ENCODE peak calls at places on chromosomes 3 and 15, in ten cellular contexts. S is neural progenitor cell; P is adrenal gland; B is endothelial cell of umbilical vein; F is IMR-90; Q is colonic mucosa; I is CD8-positive, alpha-beta memory T cell; Z is aorta; M is body of pancreas; L is Caco-2. G is an unnamed sample. For H3K9me3, the result is how much of the 10 kb centered on the place peaks cover.

GRCh38 chr15:49815506-49815905 is 194.7 kb downstream of the DTWD1 start:
- DNase-seq in S (no peak), P (no peak), B (no peak), F (no peak), Q (no peak), I (no peak), Z (no peak), M (no peak), L (no peak), G (no peak)

GRCh38 chr15:45863881-45864580 is 229.2 kb downstream of the SQOR start:
- DNase-seq in S (no peak), P (no peak), B (no peak), F (no peak), Q (no peak), I (no peak), Z (no peak), M (peak), L (peak), G (no peak)

GRCh38 chr15:68418611-68419161 is 13.3 kb downstream of the ITGA11 start:
- DNase-seq in S (no peak), P (no peak), B (peak), F (peak), Q (peak), I (no peak), Z (no peak), M (no peak), L (no peak), G (no peak)

GRCh38 chr3:42450567-42450966 is 40.2 kb upstream of the LYZL4 start:
- DNase-seq in S (no peak), P (no peak), B (no peak), F (no peak), Q (no peak), I (no peak), Z (no peak), M (no peak), L (no peak), G (no peak)

GRCh38 chr3:48407542-48408099 is 22.3 kb downstream of the PLXNB1 start:
- DNase-seq in S (no peak), P (no peak), B (no peak), F (no peak), Q (no peak), I (no peak), Z (peak), M (peak), L (peak), G (no peak)

GRCh38 chr3:187183210-187183862 is 13.9 kb upstream of the RTP1 start:
- DNase-seq in S (peak), P (no peak), B (no peak), F (no peak), Q (no peak), I (no peak), Z (no peak), M (no peak), L (no peak), G (no peak)

GRCh38 chr3:197322149-197322548 is 23.7 kb upstream of the DLG1 start:
- DNase-seq in S (no peak), P (no peak), B (no peak), F (no peak), Q (no peak), I (no peak), Z (no peak), M (no peak), L (no peak), G (no peak)

GRCh38 chr3:49454457-49454856 is 15.6 kb upstream of the DAG1 start:
- DNase-seq in S (peak), P (no peak), B (no peak), F (no peak), Q (no peak), I (no peak), Z (no peak), M (peak), L (peak), G (no peak)

GRCh38 chr15:44782516-44782915 is 46.2 kb downstream of the TRIM69 start:
- DNase-seq in S (no peak), P (no peak), B (no peak), F (no peak), Q (no peak), I (no peak), Z (no peak), M (no peak), L (no peak), G (no peak)

GRCh38 chr3:4904801-4905695 is 74.2 kb upstream of the BHLHE40 start:
- DNase-seq in S (no peak), P (no peak), B (peak), F (peak), Q (peak), I (no peak), Z (no peak), M (peak), L (no peak), G (no peak)

GRCh38 chr3:33438284-33438668 is 1.9 kb downstream of the UBP1 start:
- DNase-seq in S (peak), P (no peak), B (peak), F (peak), Q (no peak), I (no peak), Z (no peak), M (peak), L (no peak), G (no peak)

GRCh38 chr15:84629033-84629432 is 25.1 kb downstream of the WDR73 start:
- DNase-seq in S (no peak), P (no peak), B (no peak), F (no peak), Q (no peak), I (no peak), Z (no peak), M (no peak), L (no peak), G (no peak)
- H3K9me3 ChIP-seq in S (under half), P (under half), B (under half), F (under half), Q (under half), I (under half), Z (under half), M (under half), L (under half), G (under half)

GRCh38 chr3:26346497-26346896 is 276.1 kb upstream of the LRRC3B start:
- DNase-seq in S (no peak), P (no peak), B (no peak), F (no peak), Q (no peak), I (no peak), Z (no peak), M (no peak), L (no peak), G (no peak)
- H3K9me3 ChIP-seq in S (under half), P (under half), B (under half), F (under half), Q (under half), I (under half), Z (under half), M (under half), L (under half), G (under half)

DNA sequence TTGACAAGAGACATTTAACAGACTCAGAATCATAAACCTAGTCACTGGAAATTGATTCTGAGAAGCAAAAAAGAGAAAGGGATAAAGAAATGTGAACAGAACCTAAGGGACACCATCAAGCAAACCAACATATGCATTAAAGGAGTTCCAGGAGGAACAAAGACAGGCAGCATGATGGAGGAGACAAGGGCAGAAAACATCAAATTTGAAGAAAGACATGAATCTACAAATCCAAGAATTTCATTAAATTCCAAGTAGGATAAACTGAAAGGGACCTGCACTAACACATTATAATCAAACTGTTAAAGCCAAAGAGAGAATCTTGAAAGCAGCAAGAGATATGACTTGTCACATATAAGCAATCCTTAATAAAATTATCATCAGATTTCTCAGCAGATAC is 122.3 kb downstream of the STT3B start:
- DNase-seq in S (no peak), P (no peak), B (no peak), F (no peak), Q (no peak), I (no peak), Z (no peak), M (no peak), L (no peak), G (no peak)
- H3K9me3 ChIP-seq in S (under half), P (under half), B (under half), F (under half), Q (under half), I (under half), Z (under half), M (under half), L (under half), G (under half)

GRCh38 chr3:8357859-8358258 is 143.8 kb upstream of the LMCD1 start:
- DNase-seq in S (no peak), P (no peak), B (no peak), F (no peak), Q (no peak), I (no peak), Z (no peak), M (no peak), L (no peak), G (no peak)
- H3K9me3 ChIP-seq in S (under half), P (under half), B (under half), F (under half), Q (under half), I (under half), Z (under half), M (under half), L (under half), G (under half)

GRCh38 chr15:95620934-95621579 is 709.4 kb upstream of the NR2F2 start:
- DNase-seq in S (no peak), P (no peak), B (no peak), F (peak), Q (no peak), I (no peak), Z (no peak), M (no peak), L (no peak), G (no peak)

GRCh38 chr15:95626501-95627361 is 703.8 kb upstream of the NR2F2 start:
- DNase-seq in S (peak), P (no peak), B (no peak), F (peak), Q (no peak), I (no peak), Z (no peak), M (no peak), L (no peak), G (no peak)

GRCh38 chr15:95622843-95623242 is 707.7 kb upstream of the NR2F2 start:
- DNase-seq in S (no peak), P (no peak), B (no peak), F (no peak), Q (no peak), I (no peak), Z (no peak), M (no peak), L (no peak), G (no peak)

GRCh38 chr15:95624100-95624499 is 706.4 kb upstream of the NR2F2 start:
- DNase-seq in S (no peak), P (no peak), B (no peak), F (no peak), Q (no peak), I (no peak), Z (no peak), M (no peak), L (no peak), G (no peak)

DNA sequence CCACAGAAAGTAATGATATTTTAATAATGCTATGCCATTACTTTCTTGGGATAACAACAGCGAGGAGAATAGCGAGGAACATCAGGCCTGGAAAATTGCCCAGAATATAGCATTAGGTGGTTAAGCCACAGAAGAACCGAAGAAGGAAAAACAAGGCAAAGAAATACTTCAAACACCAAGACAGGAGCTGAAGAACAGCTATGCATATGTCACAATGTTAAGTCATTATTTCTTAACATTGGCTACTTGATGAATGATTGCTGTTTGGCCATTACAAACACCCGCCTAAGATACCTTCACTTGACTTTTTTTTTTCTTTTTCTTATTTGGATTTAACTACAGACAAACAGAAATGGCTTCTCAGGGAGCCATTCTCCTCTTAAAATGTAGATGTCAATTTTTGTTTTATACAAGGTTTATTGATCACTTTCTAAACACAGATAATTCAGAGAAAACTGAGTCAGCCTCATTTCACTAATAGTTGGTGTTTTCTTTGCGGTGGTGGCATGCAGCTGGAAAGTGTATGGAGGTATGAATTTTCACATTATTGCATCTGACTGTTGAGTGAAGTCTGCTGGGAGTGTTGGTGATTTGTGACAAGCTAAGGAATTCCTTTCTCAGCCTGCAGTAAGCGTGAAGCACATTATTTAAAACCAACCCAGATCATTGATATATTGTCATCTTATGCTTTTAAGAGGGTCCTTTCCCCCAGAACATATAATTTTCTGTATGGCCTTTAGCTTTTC is 705.7 kb upstream of the NR2F2 start:
- DNase-seq in S (no peak), P (no peak), B (no peak), F (no peak), Q (no peak), I (no peak), Z (no peak), M (no peak), L (no peak), G (no peak)
- H3K9me3 ChIP-seq in S (under half), P (under half), B (under half), F (under half), Q (under half), I (under half), Z (under half), M (under half), L (under half), G (under half)

GRCh38 chr3:16079519-16079918 is 95.0 kb upstream of the GALNT15 start:
- DNase-seq in S (no peak), P (no peak), B (peak), F (peak), Q (no peak), I (no peak), Z (no peak), M (no peak), L (no peak), G (no peak)
- H3K9me3 ChIP-seq in S (under half), P (under half), B (under half), F (under half), Q (under half), I (under half), Z (under half), M (under half), L (under half), G (under half)

GRCh38 chr3:122940628-122941086 is 86.9 kb downstream of the SEMA5B start:
- DNase-seq in S (no peak), P (no peak), B (no peak), F (no peak), Q (no peak), I (no peak), Z (no peak), M (no peak), L (no peak), G (no peak)

GRCh38 chr3:122936335-122936734 is 91.2 kb downstream of the SEMA5B start:
- DNase-seq in S (no peak), P (no peak), B (no peak), F (no peak), Q (no peak), I (no peak), Z (no peak), M (no peak), L (no peak), G (no peak)

GRCh38 chr3:122936986-122937385 is 90.6 kb downstream of the SEMA5B start:
- DNase-seq in S (no peak), P (no peak), B (no peak), F (no peak), Q (no peak), I (no peak), Z (no peak), M (no peak), L (no peak), G (no peak)

GRCh38 chr3:122937745-122938144 is 89.8 kb downstream of the SEMA5B start:
- DNase-seq in S (no peak), P (no peak), B (no peak), F (no peak), Q (no peak), I (no peak), Z (no peak), M (no peak), L (no peak), G (no peak)

GRCh38 chr3:122938756-122939425 is 88.7 kb downstream of the SEMA5B start:
- DNase-seq in S (no peak), P (peak), B (no peak), F (no peak), Q (peak), I (no peak), Z (no peak), M (peak), L (no peak), G (no peak)
- H3K9me3 ChIP-seq in S (under half), P (under half), B (under half), F (under half), Q (under half), I (under half), Z (under half), M (under half), L (under half), G (under half)

GRCh38 chr15:87293016-87293415 is 963.5 kb downstream of the NTRK3 start:
- DNase-seq in S (no peak), P (no peak), B (no peak), F (no peak), Q (no peak), I (no peak), Z (no peak), M (no peak), L (no peak), G (no peak)
- H3K9me3 ChIP-seq in S (under half), P (under half), B (under half), F (under half), Q (under half), I (under half), Z (under half), M (under half), L (under half), G (under half)

G was measured in T-helper 17 cell.